ENCODE peak calls at places on chromosome 12, in nine cellular contexts. H is A549, M is prostate gland, Z is cardiac muscle cell, J is thyroid gland, Q is OCI-LY7, X is fibroblast of lung, R is IMR-90, K is hepatocyte. V is an unnamed sample.

GRCh38 chr12:110337912-110338710 is 57.1 kb downstream of the ATP2A2 start:
- DNase-seq in H (no peak), M (no peak), Z (no peak), J (no peak), Q (no peak), X (no peak), R (no peak), K (no peak), V (no peak)

GRCh38 chr12:130335517-130336392 is 1.9 kb upstream of the PIWIL1 start:
- DNase-seq in H (peak; percentile 49), M (peak; percentile 67), Z (peak; percentile 71), J (peak; percentile 47), Q (peak; percentile 49), X (peak; percentile 62), R (peak; percentile 34), K (peak; percentile 83), V (no peak)

GRCh38 chr12:123064356-123064755 is 83.9 kb downstream of the ARL6IP4 start:
- DNase-seq in H (no peak), M (no peak), Z (no peak), J (no peak), Q (no peak), X (no peak), R (no peak), K (no peak), V (peak; percentile 76)

GRCh38 chr12:32548691-32549412 is 130.2 kb upstream of the DNM1L start:
- DNase-seq in H (no peak), M (no peak), Z (no peak), J (peak; percentile 14), Q (no peak), X (peak; percentile 97), R (peak; percentile 79), K (no peak), V (peak; percentile 60)

GRCh38 chr12:130589391-130590317 is 126.4 kb downstream of the RIMBP2 start:
- DNase-seq in H (no peak), M (no peak), Z (no peak), J (no peak), Q (no peak), X (no peak), R (no peak), K (no peak), V (no peak)

GRCh38 chr12:79255326-79255725 is 390.8 kb downstream of the SYT1 start:
- DNase-seq in H (no peak), M (no peak), Z (no peak), J (no peak), Q (no peak), X (peak; percentile 79), R (peak; percentile 19), K (no peak), V (no peak)

GRCh38 chr12:76548222-76548837 is 11.2 kb downstream of the OSBPL8 start:
- DNase-seq in H (no peak), M (no peak), Z (peak; percentile 13), J (no peak), Q (no peak), X (no peak), R (no peak), K (peak; percentile 13), V (no peak)

GRCh38 chr12:105402366-105402765 is 71.9 kb downstream of the C12orf75 start:
- DNase-seq in H (no peak), M (no peak), Z (no peak), J (no peak), Q (no peak), X (no peak), R (no peak), K (no peak), V (no peak)

GRCh38 chr12:3527181-3527580 is 36.2 kb downstream of the PRMT8 start:
- DNase-seq in H (no peak), M (no peak), Z (no peak), J (no peak), Q (no peak), X (peak; percentile 64), R (peak; percentile 60), K (no peak), V (no peak)

GRCh38 chr12:64610660-64611429 is 550 bp downstream of the RASSF3 start:
- DNase-seq in H (peak; percentile 49), M (peak; percentile 14), Z (peak; percentile 69), J (peak; percentile 45), Q (peak; percentile 86), X (peak; percentile 53), R (peak; percentile 50), K (peak; percentile 70), V (peak; percentile 69)

GRCh38 chr12:106736051-106736957 is 38.2 kb upstream of the RIC8B start:
- DNase-seq in H (no peak), M (no peak), Z (no peak), J (peak; percentile 32), Q (peak; percentile 60), X (no peak), R (no peak), K (no peak), V (no peak)

DNA sequence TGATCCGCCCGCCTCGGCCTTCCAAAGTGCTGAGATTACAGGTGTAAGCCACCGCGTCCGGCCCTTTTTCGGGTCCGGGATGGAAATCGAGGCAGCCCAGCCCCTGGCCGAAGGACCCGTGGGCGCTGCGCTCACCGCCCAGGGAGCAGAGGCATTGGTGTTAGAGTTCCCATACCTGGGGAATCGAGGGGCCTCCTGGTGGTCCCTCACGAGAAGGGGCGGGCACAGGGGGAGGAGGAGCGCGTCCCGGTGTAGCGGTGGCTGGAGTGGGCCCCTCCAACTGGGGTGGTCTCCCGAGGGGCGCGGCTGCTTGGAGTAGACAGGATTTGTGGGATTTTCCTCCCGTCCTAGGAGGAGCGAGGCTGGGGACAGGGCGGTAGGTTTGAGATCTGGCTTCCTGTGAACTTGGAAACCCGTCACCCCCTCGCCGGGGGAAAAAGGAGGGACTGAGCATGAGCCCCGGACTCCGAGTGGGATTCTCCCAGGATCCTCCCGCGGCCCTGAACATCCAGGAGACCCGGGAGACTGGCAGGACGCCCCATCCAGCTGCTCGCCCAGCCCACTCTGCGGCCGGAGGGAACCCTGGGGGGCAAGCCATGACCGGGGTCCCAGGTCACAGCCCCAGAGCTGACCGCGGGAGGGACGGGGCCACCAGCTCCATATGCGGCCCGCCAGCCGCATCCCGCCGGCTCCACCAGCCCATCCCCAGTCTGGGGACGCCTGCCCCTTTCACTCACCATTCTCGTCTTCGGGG is 70.9 kb downstream of the ASCL4 start:
- DNase-seq in H (no peak), M (no peak), Z (no peak), J (no peak), Q (no peak), X (no peak), R (no peak), K (no peak), V (no peak)
- H3K4me3 ChIP-seq in H (no peak overlapping the region), M (peak overlapping the region; percentile 32), Z (no peak overlapping the region), J (no peak overlapping the region), Q (no peak overlapping the region), X (no peak overlapping the region), R (no peak overlapping the region), K (no peak overlapping the region), V (no peak overlapping the region)

GRCh38 chr12:7197846-7198245 is 8.4 kb downstream of the PEX5 start:
- DNase-seq in H (no peak), M (no peak), Z (no peak), J (no peak), Q (no peak), X (no peak), R (no peak), K (peak; percentile 28), V (no peak)
- H3K4me1 ChIP-seq in H (no peaks in the 10 kb centered on the region), M (no peaks in the 10 kb centered on the region), Z (no peaks in the 10 kb centered on the region), J (no peaks in the 10 kb centered on the region), Q (no peaks in the 10 kb centered on the region), X (no peaks in the 10 kb centered on the region), R (peaks cover 3% of the 10 kb centered on the region), K (no peaks in the 10 kb centered on the region), V (no peaks in the 10 kb centered on the region)

DNA sequence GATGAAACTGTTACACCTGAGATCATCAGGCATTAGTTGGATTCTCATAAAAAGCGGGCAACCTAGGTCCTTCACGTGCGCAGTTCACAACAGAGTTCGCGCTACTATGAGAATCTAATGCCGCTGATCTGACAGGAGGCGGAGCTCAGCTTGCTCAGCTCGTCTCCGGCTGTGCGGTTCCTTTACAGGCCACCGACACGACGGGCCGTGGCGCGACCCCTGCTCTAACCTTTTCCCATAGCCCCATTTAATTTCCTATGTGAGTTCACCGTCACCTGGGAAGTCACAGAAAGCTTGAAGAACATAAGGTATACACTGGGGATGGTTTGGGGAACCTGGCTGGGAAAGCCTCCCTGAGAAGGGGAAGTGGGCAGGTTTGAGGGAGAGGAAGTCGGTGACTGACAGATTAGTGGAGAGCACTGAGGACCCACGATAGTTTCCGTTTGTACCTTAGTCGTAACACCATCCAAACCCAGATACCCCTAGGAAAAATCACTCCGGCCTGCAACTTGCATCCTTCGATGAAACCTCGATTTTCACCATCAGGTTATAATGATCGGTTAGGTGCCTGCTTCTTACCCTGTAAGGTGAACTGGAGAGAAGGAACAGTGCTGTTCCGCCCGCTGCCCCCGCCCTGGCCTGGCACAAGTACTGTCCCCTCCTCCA is 2.8 kb upstream of the AAAS start:
- DNase-seq in H (no peak), M (no peak), Z (peak; percentile 44), J (peak; percentile 6), Q (peak; percentile 82), X (peak; percentile 10), R (no peak), K (no peak), V (no peak)
- H3K4me3 ChIP-seq in H (peak overlapping the region; percentile 60), M (peak overlapping the region; percentile 49), Z (no peak overlapping the region), J (no peak overlapping the region), Q (peak overlapping the region; percentile 70), X (peak overlapping the region; percentile 14), R (peak overlapping the region; percentile 26), K (peak overlapping the region; percentile 28), V (peak overlapping the region; percentile 67)

GRCh38 chr12:12529783-12530421 is 32.8 kb downstream of the DUSP16 start:
- DNase-seq in H (no peak), M (no peak), Z (no peak), J (no peak), Q (no peak), X (no peak), R (no peak), K (no peak), V (no peak)
- H3K4me1 ChIP-seq in H (peaks cover 30% of the 10 kb centered on the region), M (no peaks in the 10 kb centered on the region), Z (peaks cover 53% of the 10 kb centered on the region), J (peaks cover 26% of the 10 kb centered on the region), Q (peaks cover 17% of the 10 kb centered on the region), X (no peaks in the 10 kb centered on the region), R (peaks cover 4% of the 10 kb centered on the region), K (peaks cover 54% of the 10 kb centered on the region), V (no peaks in the 10 kb centered on the region)

GRCh38 chr12:93373847-93374723 is 3.6 kb upstream of the NUDT4 start:
- DNase-seq in H (no peak), M (no peak), Z (no peak), J (no peak), Q (no peak), X (no peak), R (no peak), K (no peak), V (no peak)
- H3K4me3 ChIP-seq in H (no peak overlapping the region), M (no peak overlapping the region), Z (peak overlapping the region; percentile 4), J (no peak overlapping the region), Q (no peak overlapping the region), X (no peak overlapping the region), R (no peak overlapping the region), K (no peak overlapping the region), V (no peak overlapping the region)

GRCh38 chr12:104306376-104306775 is 2.8 kb downstream of the EID3 start:
- DNase-seq in H (no peak), M (no peak), Z (no peak), J (no peak), Q (no peak), X (no peak), R (no peak), K (no peak), V (no peak)
- H3K4me1 ChIP-seq in H (peaks cover 84% of the 10 kb centered on the region), M (no peaks in the 10 kb centered on the region), Z (no peaks in the 10 kb centered on the region), J (peaks cover 10% of the 10 kb centered on the region), Q (peaks cover 27% of the 10 kb centered on the region), X (peaks cover 11% of the 10 kb centered on the region), R (peaks cover 24% of the 10 kb centered on the region), K (peaks cover 9% of the 10 kb centered on the region), V (peaks cover 69% of the 10 kb centered on the region)

V was measured in right atrium auricular region.